ENCODE peak calls at places on chromosomes 3 and 15, in nine cellular contexts. G is ovary; T is vagina; R is cardiac muscle cell; C is HCT116; Y is mammary epithelial cell; X is uterus; P is CD8-positive, alpha-beta T cell; D is MM.1S. B is an unnamed sample.

GRCh38 chr3:29282431-29283296 is 1.8 kb downstream of the RBMS3 start:
- DNase-seq in Y (peak; percentile 63), X (no peak), D (no peak), T (no peak), C (no peak), P (no peak), G (no peak), R (peak; percentile 71), B (peak; percentile 43)

GRCh38 chr3:144403040-144403457 is 431.4 kb downstream of the DIPK2A start:
- DNase-seq in D (no peak), T (no peak), G (no peak), X (no peak), P (no peak), R (peak; percentile 34), C (no peak), Y (no peak), B (no peak)

GRCh38 chr3:69282191-69282590 is 103.7 kb downstream of the FRMD4B start:
- DNase-seq in C (no peak), Y (peak; percentile 65), G (no peak), T (no peak), R (no peak), X (no peak), P (peak; percentile 17), D (no peak), B (no peak)

GRCh38 chr15:66153549-66154415 is 99.8 kb downstream of the MEGF11 start:
- DNase-seq in Y (no peak), D (no peak), R (no peak), X (no peak), T (no peak), G (no peak), P (no peak), C (no peak), B (no peak)

GRCh38 chr3:108437439-108437838 is 73.0 kb downstream of the MYH15 start:
- DNase-seq in G (no peak), D (no peak), R (no peak), C (no peak), Y (no peak), P (no peak), X (no peak), T (no peak), B (no peak)

GRCh38 chr15:55241193-55241592 is 44.5 kb upstream of the RSL24D1 start:
- DNase-seq in C (no peak), G (no peak), P (no peak), X (no peak), T (no peak), R (no peak), D (no peak), Y (no peak), B (no peak)

GRCh38 chr15:71730277-71731144 is 79.8 kb upstream of the NR2E3 start:
- DNase-seq in D (peak; percentile 70), X (peak; percentile 45), R (peak; percentile 84), P (no peak), G (no peak), C (peak; percentile 43), Y (peak; percentile 45), T (no peak), B (peak; percentile 69)

GRCh38 chr15:51267047-51267713 is 71.2 kb downstream of the CYP19A1 start:
- DNase-seq in G (no peak), T (no peak), Y (no peak), D (no peak), P (no peak), C (no peak), X (no peak), R (peak; percentile 31), B (no peak)

GRCh38 chr3:10552631-10552943 is 47.2 kb upstream of the ATP2B2 start:
- DNase-seq in Y (no peak), D (no peak), P (no peak), G (no peak), T (no peak), C (no peak), X (no peak), R (no peak), B (no peak)

GRCh38 chr3:105085506-105085905 is 281.2 kb upstream of the ALCAM start:
- DNase-seq in Y (no peak), T (no peak), D (no peak), R (no peak), P (no peak), C (no peak), X (no peak), G (no peak), B (no peak)

GRCh38 chr3:44965165-44965564 is 10.8 kb downstream of the ZDHHC3 start:
- DNase-seq in T (no peak), D (no peak), P (no peak), R (no peak), C (no peak), Y (no peak), X (no peak), G (no peak), B (no peak)

GRCh38 chr15:99911824-99912223 is 178.6 kb upstream of the LYSMD4 start:
- DNase-seq in P (no peak), G (no peak), R (peak; percentile 76), D (no peak), T (no peak), C (no peak), X (no peak), Y (no peak), B (no peak)

GRCh38 chr3:127483902-127484591 is 106.5 kb downstream of the TPRA1 start:
- DNase-seq in T (peak; percentile 83), X (no peak), D (peak; percentile 6), P (no peak), G (no peak), Y (no peak), C (no peak), R (peak; percentile 57), B (peak; percentile 33)

GRCh38 chr15:60396964-60397771 is 618 bp downstream of the ANXA2 start:
- DNase-seq in C (no peak), Y (peak; percentile 77), G (peak; percentile 61), T (peak; percentile 93), R (peak; percentile 78), D (peak; percentile 77), P (peak; percentile 18), X (peak; percentile 60), B (peak; percentile 84)

DNA sequence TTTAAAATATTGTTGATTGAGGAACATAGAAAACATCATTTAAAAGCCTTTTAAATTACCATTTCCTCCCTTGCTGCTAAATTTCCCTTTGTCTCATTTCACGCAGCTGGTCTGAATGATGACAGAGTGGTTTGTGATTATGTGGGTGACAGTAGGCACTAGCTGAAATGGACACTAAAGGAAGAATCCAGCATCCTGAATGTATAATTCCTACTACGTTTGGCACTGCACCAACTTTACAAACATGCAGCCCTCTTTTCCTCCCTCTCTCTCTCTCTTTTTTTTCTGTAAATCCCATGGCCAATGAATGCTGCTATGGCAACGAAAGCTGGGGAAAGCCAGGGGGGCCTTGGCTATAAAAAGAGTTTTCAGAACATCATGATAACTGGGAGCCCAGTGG is 367.2 kb upstream of the AGTR1 start:
- DNase-seq in R (no peak), Y (no peak), P (no peak), G (no peak), D (no peak), C (no peak), X (no peak), T (no peak), B (no peak)
- H3K27ac ChIP-seq in R (no peak overlapping the region), Y (no peak overlapping the region), P (no peak overlapping the region), G (no peak overlapping the region), D (no peak overlapping the region), C (no peak overlapping the region), X (no peak overlapping the region), T (no peak overlapping the region), B (no peak overlapping the region)

GRCh38 chr3:125017406-125017805 is 38.4 kb downstream of the HEG1 start:
- DNase-seq in R (no peak), X (no peak), P (no peak), Y (no peak), T (no peak), C (no peak), G (no peak), D (no peak), B (no peak)

GRCh38 chr3:125011941-125012340 is 43.9 kb downstream of the HEG1 start:
- DNase-seq in D (no peak), Y (no peak), T (no peak), R (no peak), X (no peak), C (no peak), G (no peak), P (no peak), B (no peak)

GRCh38 chr3:125010393-125010792 is 45.4 kb downstream of the HEG1 start:
- DNase-seq in T (no peak), X (no peak), D (peak; percentile 22), Y (no peak), P (no peak), R (no peak), G (no peak), C (no peak), B (no peak)

GRCh38 chr3:125014570-125015179 is 41.1 kb downstream of the HEG1 start:
- DNase-seq in G (no peak), X (no peak), Y (no peak), P (no peak), R (no peak), T (no peak), D (no peak), C (no peak), B (no peak)

DNA sequence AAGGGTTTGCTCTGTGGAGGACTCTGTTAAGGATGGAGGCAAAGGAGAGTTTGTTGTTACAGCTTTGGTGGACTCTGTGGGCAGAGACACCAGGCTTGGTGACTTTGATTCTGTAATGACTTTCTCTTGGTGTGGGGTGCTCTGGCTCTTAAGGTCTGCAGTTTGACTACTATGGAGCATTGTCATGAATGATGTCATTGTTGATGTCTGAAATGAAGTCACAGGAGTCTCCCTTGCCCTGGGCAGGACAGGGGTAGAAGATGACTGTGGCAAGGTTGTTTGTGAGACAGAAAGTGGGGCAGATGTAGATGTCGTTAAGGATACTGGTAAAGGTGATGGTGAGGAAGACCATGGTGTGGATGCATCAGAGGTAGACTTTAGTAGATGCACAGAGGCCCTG is 42.7 kb downstream of the HEG1 start:
- DNase-seq in C (no peak), P (no peak), T (no peak), R (no peak), G (no peak), Y (no peak), X (no peak), D (no peak), B (no peak)
- H3K4me1 ChIP-seq in C (no peaks in the 10 kb centered on the region), P (peaks cover 11% of the 10 kb centered on the region), T (peaks cover 14% of the 10 kb centered on the region), R (peaks cover 11% of the 10 kb centered on the region), G (no peaks in the 10 kb centered on the region), Y (no peaks in the 10 kb centered on the region), X (no peaks in the 10 kb centered on the region), D (peaks cover 3% of the 10 kb centered on the region), B (peaks cover 8% of the 10 kb centered on the region)

GRCh38 chr15:58423858-58424608 is 7.8 kb upstream of the LIPC start:
- DNase-seq in D (no peak), C (no peak), R (no peak), T (no peak), Y (no peak), X (no peak), G (no peak), P (no peak), B (no peak)
- H3K27ac ChIP-seq in D (no peak overlapping the region), C (no peak overlapping the region), R (no peak overlapping the region), T (no peak overlapping the region), Y (no peak overlapping the region), X (no peak overlapping the region), G (no peak overlapping the region), P (no peak overlapping the region), B (no peak overlapping the region)

GRCh38 chr15:98743177-98743576 is 94.8 kb downstream of the IGF1R start:
- DNase-seq in X (no peak), C (no peak), R (no peak), Y (peak; percentile 84), D (no peak), G (no peak), T (no peak), P (no peak), B (no peak)
- H3K4me1 ChIP-seq in X (no peaks in the 10 kb centered on the region), C (peaks cover 19% of the 10 kb centered on the region), R (peaks cover 9% of the 10 kb centered on the region), Y (peaks cover 48% of the 10 kb centered on the region), D (no peaks in the 10 kb centered on the region), G (peaks cover 18% of the 10 kb centered on the region), T (peaks cover 58% of the 10 kb centered on the region), P (peaks cover 34% of the 10 kb centered on the region), B (peaks cover 19% of the 10 kb centered on the region)

GRCh38 chr3:152745677-152746076 is 89.3 kb upstream of the P2RY1 start:
- DNase-seq in P (no peak), C (no peak), G (no peak), T (no peak), D (no peak), X (no peak), R (no peak), Y (no peak), B (no peak)
- H3K27ac ChIP-seq in P (no peak overlapping the region), C (no peak overlapping the region), G (no peak overlapping the region), T (no peak overlapping the region), D (no peak overlapping the region), X (no peak overlapping the region), R (no peak overlapping the region), Y (no peak overlapping the region), B (no peak overlapping the region)